ENCODE peak calls at places on chromosomes 4 and X, in five cellular contexts. D is mesenchymal stem cell, S is trophoblast cell, T is H1, A is IMR-90. L is an unnamed sample.

GRCh38 chr4:60723796-60724195 is 476.3 kb upstream of the ADGRL3 start:
- DNase-seq in D (no peak), S (no peak), T (no peak), A (no peak), L (no peak)

GRCh38 chr4:167143018-167143417 is 91.3 kb downstream of the SPOCK3 start:
- DNase-seq in D (no peak), S (no peak), T (no peak), A (no peak), L (no peak)

GRCh38 chr4:101230806-101231426 is 116.4 kb downstream of the PPP3CA start:
- DNase-seq in D (no peak), S (no peak), T (no peak), A (peak; percentile 5), L (no peak)

GRCh38 chr4:152590179-152591031 is 54.5 kb upstream of the FBXW7 start:
- DNase-seq in D (peak; percentile 99), S (peak; percentile 74), T (no peak), A (peak; percentile 89), L (no peak)

GRCh38 chrX:140151316-140151715 is 186.0 kb upstream of the CXorf66 start:
- DNase-seq in D (no peak), S (no peak), T (no peak), A (no peak), L (no peak)

GRCh38 chr4:122364700-122365404 is 14.0 kb upstream of the ADAD1 start:
- DNase-seq in D (no peak), S (no peak), T (no peak), A (no peak), L (no peak)

GRCh38 chr4:17702666-17703065 is 78.8 kb downstream of the FAM184B start:
- DNase-seq in D (no peak), S (no peak), T (no peak), A (no peak), L (no peak)

GRCh38 chr4:15343000-15343399 is 84.8 kb upstream of the C1QTNF7 start:
- DNase-seq in D (no peak), S (no peak), T (no peak), A (no peak), L (no peak)

GRCh38 chr4:26161030-26161824 is 159.6 kb upstream of the RBPJ start:
- DNase-seq in D (no peak), S (no peak), T (no peak), A (no peak), L (no peak)

GRCh38 chrX:77528034-77528433 is 80.8 kb downstream of the FGF16 start:
- DNase-seq in D (no peak), S (no peak), T (no peak), A (no peak), L (no peak)

GRCh38 chrX:105347373-105347772 is 126.9 kb upstream of the TEX13A start:
- DNase-seq in D (no peak), S (no peak), T (no peak), A (no peak), L (no peak)

GRCh38 chrX:110004210-110004609 is 1.3 kb downstream of the TMEM164 start:
- DNase-seq in D (no peak), S (no peak), T (no peak), A (no peak), L (no peak)

GRCh38 chr4:15479089-15479912 is 9.6 kb downstream of the CC2D2A start:
- DNase-seq in D (peak; percentile 91), S (peak; percentile 58), T (peak; percentile 73), A (peak; percentile 89), L (peak; percentile 80)

GRCh38 chr4:169115897-169116254 is 105.8 kb upstream of the CBR4 start:
- DNase-seq in D (peak; percentile 93), S (peak; percentile 86), T (no peak), A (peak; percentile 99), L (no peak)

GRCh38 chrX:51894697-51895336 is 1.4 kb downstream of the MAGED1 start:
- DNase-seq in D (peak; percentile 27), S (no peak), T (no peak), A (peak; percentile 31), L (no peak)

GRCh38 chr4:158999166-158999682 is 103.7 kb upstream of the RAPGEF2 start:
- DNase-seq in D (no peak), S (no peak), T (no peak), A (no peak), L (no peak)

DNA sequence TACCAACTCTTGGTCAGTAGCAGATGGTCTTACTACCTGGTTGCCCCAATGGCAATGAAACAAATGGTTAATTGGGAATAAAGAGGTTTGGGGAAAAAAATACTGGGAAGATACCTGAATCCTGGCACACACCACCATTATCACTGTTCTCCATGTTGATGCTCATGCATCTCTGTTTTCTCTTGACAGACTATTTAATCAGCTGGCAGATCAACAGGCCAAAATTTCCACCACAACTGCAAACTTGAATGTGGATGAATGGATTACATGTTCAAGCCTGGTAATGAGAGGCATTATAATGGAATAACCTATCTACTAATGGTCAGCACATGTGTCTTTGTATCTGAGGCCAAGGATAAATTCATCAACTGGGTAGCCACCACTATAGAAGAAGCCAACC is 45.7 kb downstream of the ZNF721 start:
- DNase-seq in D (no peak), S (no peak), T (no peak), A (no peak), L (no peak)
- H3K9me3 ChIP-seq in D (peaks cover 94% of the 10 kb centered on the region), S (peaks cover 22% of the 10 kb centered on the region), T (peaks cover 72% of the 10 kb centered on the region), A (peaks cover 68% of the 10 kb centered on the region), L (peaks cover 94% of the 10 kb centered on the region)

DNA sequence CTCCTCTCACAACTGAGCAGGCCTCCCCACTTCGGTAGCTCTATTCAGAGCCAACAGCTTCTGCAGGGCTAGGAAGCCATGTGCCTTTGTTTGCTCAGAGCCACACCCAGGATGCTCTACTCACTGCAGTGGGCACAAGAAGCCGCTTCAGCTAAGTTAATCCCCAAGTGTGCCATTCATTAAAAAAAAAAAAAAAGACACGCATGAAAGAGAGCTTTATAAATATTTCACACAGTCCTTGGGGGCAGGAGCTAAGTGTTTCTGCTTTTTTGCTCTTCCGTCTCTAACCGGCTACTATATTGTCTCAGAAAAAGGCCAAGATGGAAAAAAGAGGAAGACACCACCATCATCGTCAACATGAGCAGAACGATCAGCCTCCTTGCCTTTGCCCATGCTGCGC is 8.1 kb downstream of the CRMP1 start:
- DNase-seq in D (no peak), S (no peak), T (no peak), A (no peak), L (no peak)
- H3K79me1 ChIP-seq in D (no peaks in the 10 kb centered on the region), S (no peaks in the 10 kb centered on the region), T (peaks cover 22% of the 10 kb centered on the region), A (no peaks in the 10 kb centered on the region), L (peaks cover 22% of the 10 kb centered on the region)

DNA sequence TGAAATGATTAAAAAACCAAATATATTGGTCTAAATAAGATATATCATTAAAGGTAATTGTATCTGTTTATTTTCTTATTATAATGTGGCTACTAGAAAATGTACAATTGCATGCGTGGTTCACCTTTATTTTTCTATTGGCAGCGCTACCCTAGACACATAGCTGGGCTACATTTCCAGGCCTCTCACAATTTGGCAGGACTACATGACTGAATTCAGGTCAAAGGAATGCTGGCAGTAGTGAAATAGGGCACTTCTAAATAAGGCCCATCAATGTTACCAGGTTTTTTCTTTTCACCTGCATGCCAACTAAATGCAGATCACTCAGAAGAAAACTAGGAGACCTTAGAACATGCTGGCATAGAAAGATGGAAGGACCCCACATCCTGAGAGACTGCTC is 1072.9 kb upstream of the SLIT2 start:
- DNase-seq in D (no peak), S (no peak), T (no peak), A (no peak), L (no peak)
- H3K9me3 ChIP-seq in D (no peaks in the 10 kb centered on the region), S (no peaks in the 10 kb centered on the region), T (no peaks in the 10 kb centered on the region), A (no peaks in the 10 kb centered on the region), L (no peaks in the 10 kb centered on the region)

GRCh38 chr4:1115528-1116293 is 2.3 kb upstream of the RNF212 start:
- DNase-seq in D (no peak), S (peak; percentile 44), T (no peak), A (no peak), L (no peak)
- H3K79me1 ChIP-seq in D (peaks cover 3% of the 10 kb centered on the region), S (no peaks in the 10 kb centered on the region), T (no peaks in the 10 kb centered on the region), A (no peaks in the 10 kb centered on the region), L (no peaks in the 10 kb centered on the region)

DNA sequence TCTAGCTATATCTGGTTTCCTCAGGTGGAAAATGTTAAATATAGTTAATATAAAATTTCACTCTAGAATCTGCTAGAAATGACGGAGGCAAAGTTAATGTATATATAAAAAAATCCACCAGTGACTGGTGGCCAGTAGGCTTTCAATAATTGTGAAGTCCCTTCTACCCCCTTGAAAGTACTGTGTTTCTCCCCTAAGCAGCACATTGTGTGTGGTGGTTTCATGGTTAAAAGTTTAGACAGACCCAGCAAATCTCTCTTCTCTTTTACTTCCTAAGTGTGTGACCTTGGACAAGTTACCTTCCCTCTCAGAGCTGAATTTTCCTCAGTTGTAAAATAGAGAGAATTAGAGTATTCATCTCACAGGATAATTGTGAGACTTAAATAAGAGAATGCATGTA is 600 bp upstream of the HEPH start:
- DNase-seq in D (no peak), S (no peak), T (no peak), A (no peak), L (no peak)
- H3K9me3 ChIP-seq in D (no peaks in the 10 kb centered on the region), S (no peaks in the 10 kb centered on the region), T (no peaks in the 10 kb centered on the region), A (no peaks in the 10 kb centered on the region), L (no peaks in the 10 kb centered on the region)

GRCh38 chr4:48785302-48785701 is 5.2 kb upstream of the FRYL start:
- DNase-seq in D (no peak), S (no peak), T (no peak), A (no peak), L (no peak)
- H3K79me1 ChIP-seq in D (no peaks in the 10 kb centered on the region), S (peaks cover 2% of the 10 kb centered on the region), T (no peaks in the 10 kb centered on the region), A (no peaks in the 10 kb centered on the region), L (no peaks in the 10 kb centered on the region)